ENCODE peak calls at places on chromosomes 2 and 18, in four cellular contexts. H is GM12878, W is HepG2, T is GM12892. C is an unnamed sample.
A peak's percentile ranks its signal among the peaks of the same experiment; 100 is the strongest.

GRCh38 chr18:48477353-48477752 is 61.5 kb upstream of the CTIF start:
- DNase-seq in H (no peak), W (no peak), T (no peak), C (no peak)

GRCh38 chr2:98698896-98699295 is 32.0 kb downstream of the MGAT4A start:
- DNase-seq in H (no peak), W (no peak), T (no peak), C (no peak)

GRCh38 chr2:55175254-55176093 is 56.6 kb downstream of the CLHC1 start:
- DNase-seq in H (no peak), W (peak; percentile 41), T (no peak), C (peak; percentile 25)

GRCh38 chr18:11752116-11752911 is 63.2 kb downstream of the GNAL start:
- DNase-seq in H (no peak), W (no peak), T (no peak), C (no peak)

GRCh38 chr2:177171418-177171865 is 41.2 kb upstream of the HNRNPA3 start:
- DNase-seq in H (no peak), W (no peak), T (no peak), C (no peak)

GRCh38 chr2:32342811-32343210 is 14.0 kb upstream of the BIRC6 start:
- DNase-seq in H (no peak), W (no peak), T (no peak), C (no peak)

GRCh38 chr2:34105015-34105767 is 506.1 kb upstream of the FAM98A start:
- DNase-seq in H (no peak), W (no peak), T (no peak), C (no peak)

GRCh38 chr2:71716697-71717624 is 263.6 kb downstream of the DYSF start:
- DNase-seq in H (no peak), W (peak; percentile 78), T (no peak), C (no peak)

GRCh38 chr2:164747140-164747539 is 94.5 kb downstream of the COBLL1 start:
- DNase-seq in H (no peak), W (no peak), T (no peak), C (no peak)

GRCh38 chr2:164747786-164748433 is 93.7 kb downstream of the COBLL1 start:
- DNase-seq in H (no peak), W (no peak), T (no peak), C (no peak)

GRCh38 chr2:164746713-164747112 is 94.9 kb downstream of the COBLL1 start:
- DNase-seq in H (no peak), W (no peak), T (no peak), C (no peak)

GRCh38 chr2:164742738-164743317 is 98.8 kb downstream of the COBLL1 start:
- DNase-seq in H (no peak), W (peak; percentile 95), T (no peak), C (no peak)

GRCh38 chr2:164745012-164745797 is 96.4 kb downstream of the COBLL1 start:
- DNase-seq in H (no peak), W (peak; percentile 58), T (no peak), C (no peak)
- TF ChIP-seq TAF1 in H (no peak), W (no peak), T (no peak), C (no peak)

DNA sequence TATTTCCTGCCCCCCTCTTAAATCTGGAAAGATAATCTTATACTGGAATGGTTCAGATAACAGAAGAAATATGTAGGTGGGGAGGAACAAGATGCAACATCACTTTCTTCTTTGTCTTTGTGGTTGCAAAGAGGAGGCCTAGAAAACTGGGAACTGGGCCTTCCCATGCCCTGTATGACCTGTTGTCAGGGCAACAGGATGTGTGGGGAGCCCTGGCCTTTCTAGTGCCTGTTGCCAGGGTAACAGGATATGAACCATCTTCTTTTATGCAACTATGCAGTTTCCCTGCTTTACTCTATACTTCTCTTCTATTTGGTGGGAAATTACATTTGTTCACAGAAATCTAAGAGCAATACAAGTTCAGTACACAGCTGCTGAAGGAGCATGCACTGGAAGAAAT is 79.8 kb upstream of the PDE1A start:
- DNase-seq in H (no peak), W (no peak), T (no peak), C (no peak)
- TF ChIP-seq POLR2AphosphoS5 in H (no peak), W (no peak), T (no peak), C (no peak)

GRCh38 chr2:219549619-219550018 is 5.8 kb downstream of the TMEM198 start:
- DNase-seq in H (no peak), W (no peak), T (no peak), C (no peak)

GRCh38 chr2:219552382-219553167 is 8.7 kb downstream of the TMEM198 start:
- DNase-seq in H (no peak), W (peak; percentile 79), T (peak; percentile 84), C (peak; percentile 87)

GRCh38 chr2:219551863-219552381 is 8.1 kb downstream of the TMEM198 start:
- DNase-seq in H (no peak), W (no peak), T (no peak), C (no peak)

GRCh38 chr2:219553168-219553417 is 9.3 kb downstream of the TMEM198 start:
- DNase-seq in H (no peak), W (no peak), T (no peak), C (no peak)

GRCh38 chr2:219551412-219551811 is 7.6 kb downstream of the TMEM198 start:
- DNase-seq in H (no peak), W (no peak), T (no peak), C (no peak)
- TF ChIP-seq POLR2A in H (no peak), W (no peak), T (no peak), C (no peak)

GRCh38 chr2:101439716-101440115 is 35.2 kb downstream of the RFX8 start:
- DNase-seq in H (no peak), W (no peak), T (no peak), C (no peak)

GRCh38 chr2:101433465-101433864 is 41.4 kb downstream of the RFX8 start:
- DNase-seq in H (no peak), W (no peak), T (no peak), C (no peak)

GRCh38 chr2:101431486-101431885 is 43.4 kb downstream of the RFX8 start:
- DNase-seq in H (no peak), W (no peak), T (no peak), C (no peak)

GRCh38 chr2:101432411-101433181 is 42.3 kb downstream of the RFX8 start:
- DNase-seq in H (no peak), W (no peak), T (no peak), C (no peak)

GRCh38 chr2:101435011-101435862 is 39.7 kb downstream of the RFX8 start:
- DNase-seq in H (no peak), W (no peak), T (no peak), C (no peak)
- TF ChIP-seq TAF1 in H (no peak), W (no peak), T (no peak), C (no peak)

GRCh38 chr2:239380831-239381708 is 19.8 kb downstream of the HDAC4 start:
- DNase-seq in H (peak; percentile 35), W (no peak), T (no peak), C (no peak)
- TF ChIP-seq POLR2AphosphoS5 in H (no peak), W (no peak), T (no peak), C (no peak)

GRCh38 chr2:48264632-48265031 is 265.3 kb upstream of the STON1 start:
- DNase-seq in H (no peak), W (no peak), T (no peak), C (no peak)
- TF ChIP-seq POLR2A in H (no peak), W (no peak), T (no peak), C (no peak)

GRCh38 chr2:101998556-101999121 is 6.9 kb downstream of the IL1R2 start:
- DNase-seq in H (no peak), W (peak; percentile 70), T (no peak), C (no peak)

GRCh38 chr2:102000012-102000411 is 8.3 kb downstream of the IL1R2 start:
- DNase-seq in H (no peak), W (no peak), T (no peak), C (no peak)

GRCh38 chr2:102001767-102002142 is 10.0 kb downstream of the IL1R2 start:
- DNase-seq in H (no peak), W (no peak), T (no peak), C (no peak)

GRCh38 chr2:102000813-102001766 is 9.3 kb downstream of the IL1R2 start:
- DNase-seq in H (no peak), W (no peak), T (no peak), C (no peak)

DNA sequence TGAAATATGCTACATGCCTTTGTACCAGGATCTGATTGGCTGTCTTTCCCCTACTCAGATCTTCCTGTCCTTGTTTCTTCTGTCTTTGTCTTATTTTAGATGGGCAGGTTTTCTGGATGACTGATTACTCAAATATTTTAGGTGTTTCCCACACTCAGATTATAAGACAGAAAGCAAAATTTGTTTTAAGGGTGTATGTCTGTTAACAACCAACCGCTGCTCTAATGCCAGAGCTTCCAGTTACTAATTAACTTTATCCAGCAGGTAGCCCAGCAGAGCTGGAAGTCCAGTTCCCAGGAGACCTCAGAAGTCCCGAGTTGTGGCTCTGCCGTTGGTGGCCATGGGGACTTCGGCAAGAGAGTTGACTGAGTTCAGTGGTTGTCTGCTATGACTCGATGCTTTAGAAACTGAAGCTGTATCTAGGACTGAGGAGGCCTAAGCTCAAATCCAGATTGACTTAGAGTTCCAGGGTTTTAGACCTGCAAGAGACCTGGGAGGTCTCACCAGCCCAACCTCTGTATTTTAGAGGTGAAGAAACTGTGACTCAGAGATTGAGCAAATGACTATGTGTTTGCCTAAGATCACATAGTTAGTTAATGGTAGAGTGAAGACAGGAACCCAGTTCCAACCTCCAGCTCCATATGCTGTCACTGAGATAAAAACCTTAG is 7.5 kb downstream of the IL1R2 start:
- DNase-seq in H (no peak), W (peak; percentile 89), T (no peak), C (no peak)
- TF ChIP-seq TAF1 in H (no peak), W (peak; percentile 34), T (no peak), C (no peak)

GRCh38 chr2:171316220-171316619 is 117.6 kb downstream of the METTL8 start:
- DNase-seq in H (no peak), W (no peak), T (no peak), C (no peak)
- TF ChIP-seq POLR2AphosphoS5 in H (no peak), W (no peak), T (no peak), C (no peak)

GRCh38 chr2:46355756-46356155 is 58.5 kb downstream of the EPAS1 start:
- DNase-seq in H (no peak), W (no peak), T (no peak), C (no peak)

GRCh38 chr2:46360303-46360702 is 63.1 kb downstream of the EPAS1 start:
- DNase-seq in H (no peak), W (no peak), T (no peak), C (no peak)

GRCh38 chr2:46358713-46359112 is 61.5 kb downstream of the EPAS1 start:
- DNase-seq in H (no peak), W (peak; percentile 42), T (no peak), C (no peak)

GRCh38 chr2:46353509-46353908 is 56.3 kb downstream of the EPAS1 start:
- DNase-seq in H (no peak), W (no peak), T (no peak), C (no peak)

GRCh38 chr2:46356993-46357392 is 59.8 kb downstream of the EPAS1 start:
- DNase-seq in H (no peak), W (no peak), T (no peak), C (no peak)
- TF ChIP-seq POLR2A in H (no peak), W (peak; percentile 19), T (no peak), C (no peak)

C was measured in GM12891.